ENCODE peak calls at places on chromosome 4, in six cellular contexts. Q is mesenchymal stem cell, O is H9, R is H1, N is IMR-90, U is trophoblast cell. A is an unnamed sample.

GRCh38 chr4:11548529-11549176 is 120.0 kb upstream of the HS3ST1 start:
- DNase-seq in Q (peak), O (no peak), R (no peak), N (peak), U (no peak), A (no peak)

GRCh38 chr4:177696438-177696966 is 254.3 kb upstream of the AGA start:
- DNase-seq in Q (no peak), O (peak), R (peak), N (peak), U (no peak), A (no peak)

GRCh38 chr4:127410201-127410600 is 222.6 kb upstream of the INTU start:
- DNase-seq in Q (no peak), O (no peak), R (no peak), N (no peak), U (no peak), A (no peak)

GRCh38 chr4:94690851-94691254 is 66.9 kb upstream of the BMPR1B start:
- DNase-seq in Q (peak), O (no peak), R (no peak), N (peak), U (peak), A (no peak)

GRCh38 chr4:41006141-41006540 is 208.2 kb downstream of the APBB2 start:
- DNase-seq in Q (peak), O (no peak), R (no peak), N (peak), U (no peak), A (no peak)

GRCh38 chr4:107018336-107018735 is 17.8 kb downstream of the DKK2 start:
- DNase-seq in Q (no peak), O (no peak), R (no peak), N (no peak), U (peak), A (no peak)

GRCh38 chr4:159941076-159941475 is 838.2 kb downstream of the RAPGEF2 start:
- DNase-seq in Q (no peak), O (no peak), R (no peak), N (no peak), U (no peak), A (no peak)

GRCh38 chr4:100780126-100780525 is 262.3 kb upstream of the EMCN start:
- DNase-seq in Q (no peak), O (no peak), R (no peak), N (no peak), U (no peak), A (no peak)

GRCh38 chr4:165364452-165365080 is 14.2 kb upstream of the CPE start:
- DNase-seq in Q (peak), O (no peak), R (no peak), N (no peak), U (no peak), A (no peak)

GRCh38 chr4:1512738-1513660 is 106.8 kb upstream of the NKX1-1 start:
- DNase-seq in Q (peak), O (peak), R (peak), N (no peak), U (no peak), A (peak)

GRCh38 chr4:139824882-139825522 is 159.4 kb downstream of the MGST2 start:
- DNase-seq in Q (no peak), O (no peak), R (no peak), N (no peak), U (no peak), A (no peak)

GRCh38 chr4:121741751-121742150 is 23.2 kb downstream of the SMIM43 start:
- DNase-seq in Q (no peak), O (no peak), R (no peak), N (peak), U (no peak), A (no peak)

GRCh38 chr4:10105421-10105820 is 11.2 kb downstream of the WDR1 start:
- DNase-seq in Q (no peak), O (no peak), R (no peak), N (no peak), U (no peak), A (no peak)

GRCh38 chr4:87241341-87241740 is 20.9 kb upstream of the KLHL8 start:
- DNase-seq in Q (no peak), O (no peak), R (no peak), N (no peak), U (no peak), A (no peak)

GRCh38 chr4:86657382-86657781 is 63.3 kb downstream of the PTPN13 start:
- DNase-seq in Q (no peak), O (no peak), R (no peak), N (no peak), U (no peak), A (no peak)

GRCh38 chr4:115272185-115272584 is 158.8 kb upstream of the NDST4 start:
- DNase-seq in Q (peak), O (no peak), R (no peak), N (no peak), U (no peak), A (no peak)

GRCh38 chr4:124722069-124722468 is 9.5 kb upstream of the ANKRD50 start:
- DNase-seq in Q (peak), O (no peak), R (no peak), N (peak), U (no peak), A (no peak)

GRCh38 chr4:675980-676870 is 1.9 kb downstream of the MYL5 start:
- DNase-seq in Q (no peak), O (peak), R (no peak), N (no peak), U (peak), A (no peak)

GRCh38 chr4:148214529-148215166 is 227.6 kb downstream of the NR3C2 start:
- DNase-seq in Q (no peak), O (no peak), R (no peak), N (peak), U (peak), A (no peak)

GRCh38 chr4:114057746-114058145 is 78.3 kb upstream of the ARSJ start:
- DNase-seq in Q (no peak), O (no peak), R (no peak), N (no peak), U (no peak), A (no peak)

GRCh38 chr4:171025776-171026175 is 787.4 kb upstream of the GALNTL6 start:
- DNase-seq in Q (peak), O (no peak), R (no peak), N (no peak), U (no peak), A (no peak)

GRCh38 chr4:123783936-123784335 is 387.3 kb downstream of the SPRY1 start:
- DNase-seq in Q (peak), O (no peak), R (no peak), N (peak), U (no peak), A (no peak)

GRCh38 chr4:106358899-106359298 is 9.7 kb downstream of the GIMD1 start:
- DNase-seq in Q (peak), O (no peak), R (no peak), N (peak), U (no peak), A (no peak)

GRCh38 chr4:140930556-140930955 is 174.4 kb upstream of the TBC1D9 start:
- DNase-seq in Q (no peak), O (no peak), R (no peak), N (no peak), U (no peak), A (no peak)

GRCh38 chr4:186669159-186669720 is 54.4 kb downstream of the FAT1 start:
- DNase-seq in Q (peak), O (peak), R (peak), N (peak), U (peak), A (no peak)

GRCh38 chr4:56958111-56958517 is 19.3 kb downstream of the NOA1 start:
- DNase-seq in Q (peak), O (no peak), R (no peak), N (peak), U (peak), A (no peak)

GRCh38 chr4:99879458-99879857 is 14.8 kb downstream of the LAMTOR3 start:
- DNase-seq in Q (no peak), O (no peak), R (no peak), N (no peak), U (no peak), A (no peak)

GRCh38 chr4:2879026-2879425 is 35.4 kb downstream of the ADD1 start:
- DNase-seq in Q (no peak), O (no peak), R (no peak), N (no peak), U (no peak), A (no peak)

GRCh38 chr4:184666670-184667069 is 17.1 kb downstream of the PRIMPOL start:
- DNase-seq in Q (no peak), O (no peak), R (no peak), N (no peak), U (no peak), A (no peak)

GRCh38 chr4:86778169-86778568 is 71.0 kb downstream of the SLC10A6 start:
- DNase-seq in Q (no peak), O (no peak), R (no peak), N (no peak), U (no peak), A (no peak)

GRCh38 chr4:101471201-101471600 is 123.9 kb upstream of the PPP3CA start:
- DNase-seq in Q (no peak), O (no peak), R (no peak), N (no peak), U (no peak), A (no peak)

GRCh38 chr4:87524456-87524855 is 4.7 kb downstream of the SPARCL1 start:
- DNase-seq in Q (no peak), O (no peak), R (no peak), N (peak), U (no peak), A (no peak)

GRCh38 chr4:183443609-183444148 is 757 bp upstream of the CDKN2AIP start:
- DNase-seq in Q (no peak), O (peak), R (no peak), N (peak), U (peak), A (no peak)
- H3K4ac ChIP-seq in Q (peak), O (no peak), R (no peak), N (peak), U (peak), A (no peak)

GRCh38 chr4:6085028-6085942 is 67.1 kb upstream of the C4orf50 start:
- DNase-seq in Q (no peak), O (no peak), R (no peak), N (no peak), U (no peak), A (no peak)

GRCh38 chr4:6088950-6089349 is 70.7 kb upstream of the C4orf50 start:
- DNase-seq in Q (no peak), O (no peak), R (no peak), N (no peak), U (no peak), A (no peak)

GRCh38 chr4:6090936-6091335 is 72.7 kb upstream of the C4orf50 start:
- DNase-seq in Q (no peak), O (no peak), R (no peak), N (no peak), U (no peak), A (no peak)

GRCh38 chr4:6087669-6088068 is 69.4 kb upstream of the C4orf50 start:
- DNase-seq in Q (no peak), O (peak), R (peak), N (peak), U (no peak), A (peak)

GRCh38 chr4:6085943-6086628 is 67.9 kb upstream of the C4orf50 start:
- DNase-seq in Q (no peak), O (no peak), R (no peak), N (no peak), U (no peak), A (no peak)
- H3K18ac ChIP-seq in Q (no peak), O (no peak), R (no peak), N (no peak), U (no peak), A (no peak)

DNA sequence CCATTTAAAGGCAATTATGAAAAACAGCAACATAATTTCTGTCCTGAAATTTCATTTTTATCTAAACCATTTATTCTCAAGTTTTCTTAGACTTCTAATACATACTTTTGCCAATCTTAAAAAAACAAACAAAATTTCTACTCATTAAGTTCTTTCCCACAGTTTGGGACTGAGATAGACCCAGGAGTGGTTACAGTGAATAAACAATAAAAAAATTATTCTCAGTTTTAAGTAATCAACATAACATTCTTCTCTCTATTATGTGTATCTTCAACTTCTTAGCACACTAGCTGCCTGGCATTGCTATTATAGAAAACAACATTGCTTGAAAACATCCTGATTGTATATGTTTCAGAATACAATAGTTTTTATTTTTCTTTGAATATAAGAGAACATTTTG is 532.8 kb downstream of the IL15 start:
- DNase-seq in Q (no peak), O (no peak), R (no peak), N (no peak), U (no peak), A (no peak)
- H2AFZ ChIP-seq in Q (no peak), O (no peak), R (no peak), N (no peak), U (no peak), A (no peak)

GRCh38 chr4:4856071-4857000 is 3.1 kb upstream of the MSX1 start:
- DNase-seq in Q (peak), O (no peak), R (peak), N (no peak), U (no peak), A (no peak)
- H3K4ac ChIP-seq in Q (no peak), O (no peak), R (no peak), N (no peak), U (no peak), A (no peak)

GRCh38 chr4:81486502-81486901 is 14.8 kb upstream of the RASGEF1B start:
- DNase-seq in Q (no peak), O (peak), R (no peak), N (no peak), U (no peak), A (no peak)

GRCh38 chr4:81481151-81481550 is 9.4 kb upstream of the RASGEF1B start:
- DNase-seq in Q (no peak), O (no peak), R (no peak), N (no peak), U (no peak), A (no peak)

GRCh38 chr4:81490761-81491160 is 19.1 kb upstream of the RASGEF1B start:
- DNase-seq in Q (no peak), O (no peak), R (no peak), N (no peak), U (no peak), A (no peak)

GRCh38 chr4:81482344-81482743 is 10.6 kb upstream of the RASGEF1B start:
- DNase-seq in Q (no peak), O (no peak), R (no peak), N (no peak), U (no peak), A (no peak)

DNA sequence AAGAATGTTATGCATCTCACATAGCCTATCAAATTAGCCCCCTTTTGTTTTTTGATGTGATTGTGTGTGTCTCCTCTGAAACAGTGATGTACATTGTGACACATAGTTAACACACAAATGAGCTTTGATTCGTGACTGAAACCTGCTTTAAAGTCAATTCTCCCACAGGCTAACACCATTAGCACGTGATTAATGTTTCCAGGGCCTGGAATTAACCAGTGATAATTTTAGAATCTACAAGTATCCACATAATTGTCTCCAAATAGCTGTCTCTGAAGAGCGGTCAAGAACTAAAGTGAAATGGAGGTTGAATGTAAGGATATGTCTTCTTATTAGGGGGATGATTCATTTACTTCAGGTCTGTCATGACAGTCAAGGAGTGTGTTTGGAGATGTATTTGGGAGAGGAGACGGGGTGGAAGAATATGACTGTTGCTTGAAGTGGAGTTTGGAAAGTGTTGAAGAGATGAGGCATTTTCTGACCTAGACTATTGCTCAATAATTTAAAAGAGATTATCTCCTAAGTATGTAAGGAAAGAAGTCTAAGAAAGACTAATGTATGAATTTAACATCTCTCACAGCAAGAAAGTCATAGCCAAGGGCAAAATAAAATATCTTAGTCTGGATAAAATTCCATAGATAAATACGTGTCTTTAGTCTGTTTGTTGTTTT is 13.7 kb upstream of the RASGEF1B start:
- DNase-seq in Q (no peak), O (no peak), R (no peak), N (no peak), U (no peak), A (no peak)
- H3K18ac ChIP-seq in Q (no peak), O (no peak), R (no peak), N (no peak), U (no peak), A (no peak)

GRCh38 chr4:27624749-27625148 is 764.1 kb downstream of the STIM2 start:
- DNase-seq in Q (no peak), O (no peak), R (no peak), N (no peak), U (no peak), A (no peak)
- H2AFZ ChIP-seq in Q (no peak), O (no peak), R (no peak), N (no peak), U (no peak), A (no peak)

GRCh38 chr4:39698424-39699009 is 581 bp downstream of the UBE2K start:
- DNase-seq in Q (peak), O (peak), R (peak), N (no peak), U (no peak), A (no peak)
- H3K4ac ChIP-seq in Q (peak), O (no peak), R (peak), N (peak), U (peak), A (no peak)

A was measured in neuronal stem cell.